ENCODE peak calls at places on chromosomes 1 and 21, in nine cellular contexts. R is left lung, B is sigmoid colon, K is lower lobe of right lung, C is AG09309, Z is BJ, D is adrenal gland, V is breast epithelium, J is transverse colon. F is an unnamed sample.
A peak's percentile ranks its signal among the peaks of the same experiment; 100 is the strongest.

GRCh38 chr21:32514275-32515055 is 70.9 kb downstream of the TCP10L start:
- DNase-seq in R (no peak), B (peak; percentile 54), K (no peak), C (no peak), Z (no peak), D (no peak), V (no peak), J (no peak), F (no peak)

GRCh38 chr1:218377143-218377660 is 32.1 kb downstream of the TGFB2 start:
- DNase-seq in R (no peak), B (no peak), K (no peak), C (peak; percentile 96), Z (peak; percentile 94), D (no peak), V (no peak), J (no peak), F (peak; percentile 91)

GRCh38 chr1:119133987-119134386 is 6.5 kb downstream of the WARS2 start:
- DNase-seq in R (no peak), B (no peak), K (no peak), C (no peak), Z (no peak), D (no peak), V (no peak), J (no peak), F (no peak)

GRCh38 chr1:19643113-19643512 is 998 bp upstream of the NBL1 start:
- DNase-seq in R (no peak), B (peak; percentile 70), K (no peak), C (no peak), Z (no peak), D (no peak), V (peak; percentile 56), J (peak; percentile 87), F (no peak)

GRCh38 chr1:23210963-23211362 is 6.3 kb downstream of the HTR1D start:
- DNase-seq in R (no peak), B (no peak), K (no peak), C (no peak), Z (no peak), D (no peak), V (no peak), J (no peak), F (no peak)

GRCh38 chr1:59730302-59730701 is 84.4 kb upstream of the HOOK1 start:
- DNase-seq in R (no peak), B (no peak), K (no peak), C (peak; percentile 80), Z (no peak), D (no peak), V (no peak), J (no peak), F (no peak)

GRCh38 chr1:39949891-39950290 is 5.1 kb upstream of the MFSD2A start:
- DNase-seq in R (no peak), B (no peak), K (no peak), C (no peak), Z (no peak), D (no peak), V (no peak), J (no peak), F (no peak)

GRCh38 chr1:219302697-219303096 is 129.0 kb downstream of the LYPLAL1 start:
- DNase-seq in R (no peak), B (no peak), K (no peak), C (no peak), Z (no peak), D (no peak), V (no peak), J (no peak), F (no peak)

GRCh38 chr1:61111084-61112050 is 29.0 kb downstream of the NFIA start:
- DNase-seq in R (no peak), B (no peak), K (no peak), C (no peak), Z (no peak), D (no peak), V (no peak), J (no peak), F (no peak)

GRCh38 chr1:54402896-54403295 is 3.3 kb downstream of the SSBP3 start:
- DNase-seq in R (no peak), B (no peak), K (no peak), C (no peak), Z (no peak), D (no peak), V (no peak), J (no peak), F (no peak)

GRCh38 chr1:54403377-54403776 is 2.8 kb downstream of the SSBP3 start:
- DNase-seq in R (no peak), B (no peak), K (no peak), C (no peak), Z (no peak), D (no peak), V (no peak), J (no peak), F (no peak)

GRCh38 chr1:54399765-54400164 is 6.4 kb downstream of the SSBP3 start:
- DNase-seq in R (no peak), B (no peak), K (no peak), C (no peak), Z (no peak), D (no peak), V (no peak), J (no peak), F (no peak)

GRCh38 chr1:54400321-54400720 is 5.9 kb downstream of the SSBP3 start:
- DNase-seq in R (no peak), B (no peak), K (no peak), C (no peak), Z (no peak), D (no peak), V (no peak), J (no peak), F (no peak)

DNA sequence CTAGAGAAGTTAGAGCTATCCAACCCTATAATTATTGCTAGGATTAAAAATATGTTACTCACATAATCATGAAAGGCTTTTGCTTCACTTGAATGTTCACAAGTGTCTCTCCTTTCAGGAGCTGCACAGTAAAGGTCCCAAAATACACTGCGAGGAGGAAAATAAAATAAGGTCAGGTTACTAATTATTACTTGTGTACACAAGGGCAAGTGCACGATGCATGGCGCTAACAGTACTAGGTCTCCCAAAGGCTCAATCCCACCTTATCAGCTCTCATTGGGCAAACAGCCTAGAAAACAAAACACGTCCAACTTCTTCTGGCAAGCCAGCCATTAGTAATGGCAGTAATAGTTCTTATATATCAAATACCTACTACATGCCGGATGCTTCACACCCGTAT is 4.4 kb downstream of the SSBP3 start:
- DNase-seq in R (no peak), B (no peak), K (no peak), C (no peak), Z (no peak), D (no peak), V (no peak), J (no peak), F (no peak)
- H3K4me3 ChIP-seq in R (no peak overlapping the region), B (no peak overlapping the region), K (no peak overlapping the region), C (no peak overlapping the region), Z (no peak overlapping the region), D (no peak overlapping the region), V (no peak overlapping the region), J (no peak overlapping the region), F (no peak overlapping the region)

DNA sequence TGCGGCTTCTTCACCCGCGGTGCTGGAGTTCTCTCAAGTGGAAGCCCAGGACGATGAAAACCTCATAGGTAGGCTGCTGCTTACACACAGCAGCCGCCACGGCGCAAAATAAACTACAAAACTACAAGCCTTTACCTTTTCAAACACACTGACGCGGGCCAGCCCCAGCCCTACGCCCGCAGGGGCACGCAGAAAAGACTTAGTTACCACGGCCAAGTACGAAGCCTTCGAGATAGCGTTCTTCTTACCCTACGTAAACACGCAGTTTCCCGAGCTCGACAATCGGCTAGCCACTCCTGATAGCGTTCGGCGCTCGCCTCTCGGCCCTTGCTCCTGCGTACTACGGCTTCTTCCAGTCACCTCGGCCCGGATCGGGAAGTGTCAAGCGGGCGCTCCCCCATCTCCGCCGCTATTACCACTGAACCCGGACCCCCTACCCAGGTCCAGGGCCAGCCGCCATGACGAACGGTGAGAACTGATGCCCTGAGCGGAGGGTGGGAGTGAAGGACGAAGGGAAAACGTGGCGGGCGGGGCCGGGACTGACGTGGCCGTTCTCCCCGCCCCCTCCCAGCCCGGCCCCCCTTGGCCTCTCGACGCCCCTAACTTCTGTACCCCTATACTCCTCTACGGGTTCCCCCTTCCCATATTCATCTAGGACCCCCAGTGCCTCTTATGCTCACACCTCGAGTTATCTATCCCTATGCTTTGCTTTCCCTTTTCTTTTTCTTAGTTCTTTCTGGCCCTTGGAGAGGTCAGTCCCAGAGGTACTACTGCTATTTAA is at the start of gene TMEM167B:
- DNase-seq in R (peak; percentile 96), B (peak; percentile 96), K (peak; percentile 96), C (peak; percentile 83), Z (peak; percentile 85), D (peak; percentile 96), V (peak; percentile 89), J (peak; percentile 94), F (no peak)
- TF ChIP-seq CTCF in R (no peak), B (no peak), K (no peak), C (no peak), Z (no peak), D (no peak), V (no peak), J (no peak), F (no peak)

GRCh38 chr1:6497215-6497866 is 5.9 kb upstream of the PLEKHG5 start:
- DNase-seq in R (no peak), B (no peak), K (no peak), C (no peak), Z (no peak), D (peak; percentile 80), V (no peak), J (peak; percentile 57), F (no peak)
- H3K4me3 ChIP-seq in R (peak overlapping the region; percentile 41), B (peak overlapping the region; percentile 54), K (peak overlapping the region; percentile 63), C (peak overlapping the region; percentile 67), Z (peak overlapping the region; percentile 53), D (peak overlapping the region; percentile 59), V (peak overlapping the region; percentile 64), J (peak overlapping the region; percentile 26), F (peak overlapping the region; percentile 73)

GRCh38 chr1:175543447-175543846 is 199.9 kb downstream of the TNR start:
- DNase-seq in R (no peak), B (no peak), K (no peak), C (no peak), Z (no peak), D (no peak), V (no peak), J (no peak), F (no peak)

GRCh38 chr1:175554586-175554985 is 188.8 kb downstream of the TNR start:
- DNase-seq in R (no peak), B (no peak), K (no peak), C (no peak), Z (no peak), D (no peak), V (no peak), J (no peak), F (peak; percentile 86)

GRCh38 chr1:175548774-175549173 is 194.6 kb downstream of the TNR start:
- DNase-seq in R (no peak), B (no peak), K (no peak), C (no peak), Z (no peak), D (peak; percentile 40), V (no peak), J (no peak), F (peak; percentile 88)
- TF ChIP-seq CTCF in R (no peak), B (no peak), K (no peak), C (no peak), Z (no peak), D (no peak), V (no peak), J (no peak), F (no peak)

GRCh38 chr1:67414574-67414973 is 15.6 kb downstream of the SERBP1 start:
- DNase-seq in R (no peak), B (no peak), K (no peak), C (no peak), Z (no peak), D (no peak), V (no peak), J (no peak), F (no peak)
- H3K4me3 ChIP-seq in R (no peak overlapping the region), B (no peak overlapping the region), K (no peak overlapping the region), C (no peak overlapping the region), Z (no peak overlapping the region), D (no peak overlapping the region), V (no peak overlapping the region), J (no peak overlapping the region), F (no peak overlapping the region)

F was measured in epithelial cell of proximal tubule.